ENCODE peak calls at places on chromosomes 1 and 21, in six cellular contexts. Q is IMR-90, D is PC-9, Y is epithelial cell of esophagus, N is fibroblast of lung, R is lower lobe of right lung. J is an unnamed sample.

GRCh38 chr1:116737855-116738318 is 16.3 kb upstream of the CD2 start:
- DNase-seq in Q (no peak), D (no peak), Y (no peak), N (no peak), R (no peak), J (no peak)

GRCh38 chr21:46424062-46424591 is 34.6 kb upstream of the DIP2A start:
- DNase-seq in Q (no peak), D (no peak), Y (no peak), N (no peak), R (peak), J (no peak)

GRCh38 chr1:38578444-38578951 is 281.1 kb downstream of the RRAGC start:
- DNase-seq in Q (no peak), D (no peak), Y (no peak), N (peak), R (peak), J (peak)

GRCh38 chr21:21034046-21034445 is 35.8 kb downstream of the NCAM2 start:
- DNase-seq in Q (no peak), D (no peak), Y (no peak), N (no peak), R (no peak), J (no peak)

GRCh38 chr1:87888456-87888855 is 559.8 kb downstream of the LMO4 start:
- DNase-seq in Q (no peak), D (no peak), Y (no peak), N (peak), R (no peak), J (no peak)

GRCh38 chr1:58441699-58442098 is 104.8 kb downstream of the OMA1 start:
- DNase-seq in Q (no peak), D (no peak), Y (no peak), N (peak), R (no peak), J (no peak)

GRCh38 chr1:212951058-212951923 is 950 bp downstream of the VASH2 start:
- DNase-seq in Q (no peak), D (no peak), Y (no peak), N (peak), R (no peak), J (no peak)

GRCh38 chr1:47174621-47175020 is 15.2 kb downstream of the PDZK1IP1 start:
- DNase-seq in Q (no peak), D (no peak), Y (no peak), N (no peak), R (no peak), J (no peak)

GRCh38 chr1:228646717-228647522 is 88.4 kb upstream of the RHOU start:
- DNase-seq in Q (peak), D (peak), Y (peak), N (peak), R (peak), J (peak)

GRCh38 chr1:3172431-3173112 is 103.6 kb downstream of the PRDM16 start:
- DNase-seq in Q (no peak), D (no peak), Y (no peak), N (no peak), R (no peak), J (no peak)

GRCh38 chr21:43196789-43197188 is 28.0 kb downstream of the CRYAA start:
- DNase-seq in Q (no peak), D (peak), Y (peak), N (no peak), R (no peak), J (peak)

GRCh38 chr1:150280138-150280707 is 2.1 kb upstream of the CIART start:
- DNase-seq in Q (no peak), D (no peak), Y (no peak), N (no peak), R (no peak), J (no peak)

GRCh38 chr1:201022824-201023516 is 544 bp downstream of the KIF21B start:
- DNase-seq in Q (no peak), D (no peak), Y (no peak), N (no peak), R (peak), J (no peak)

GRCh38 chr1:216119600-216119999 is 303.6 kb downstream of the USH2A start:
- DNase-seq in Q (peak), D (no peak), Y (peak), N (peak), R (no peak), J (no peak)

GRCh38 chr1:42008264-42008663 is 89.5 kb upstream of the HIVEP3 start:
- DNase-seq in Q (no peak), D (no peak), Y (no peak), N (no peak), R (no peak), J (no peak)

GRCh38 chr1:112369389-112370285 is 26.4 kb upstream of the CTTNBP2NL start:
- DNase-seq in Q (peak), D (peak), Y (peak), N (peak), R (peak), J (peak)

GRCh38 chr1:236066828-236067386 is 2.0 kb upstream of the NID1 start:
- DNase-seq in Q (no peak), D (no peak), Y (no peak), N (no peak), R (peak), J (peak)

GRCh38 chr1:233112184-233113008 is 162.0 kb downstream of the NTPCR start:
- DNase-seq in Q (peak), D (peak), Y (no peak), N (peak), R (no peak), J (no peak)

GRCh38 chr21:45153358-45154318 is 79.3 kb downstream of the ADARB1 start:
- DNase-seq in Q (peak), D (no peak), Y (no peak), N (peak), R (no peak), J (peak)

GRCh38 chr1:39346876-39347275 is 142.4 kb downstream of the MACF1 start:
- DNase-seq in Q (no peak), D (no peak), Y (no peak), N (no peak), R (no peak), J (no peak)

GRCh38 chr21:17003763-17004373 is 509.0 kb upstream of the CXADR start:
- DNase-seq in Q (peak), D (no peak), Y (peak), N (peak), R (no peak), J (no peak)

GRCh38 chr1:115251856-115252255 is 86.2 kb downstream of the NGF start:
- DNase-seq in Q (peak), D (no peak), Y (peak), N (peak), R (no peak), J (no peak)

GRCh38 chr1:7438396-7438785 is 332.7 kb upstream of the VAMP3 start:
- DNase-seq in Q (no peak), D (no peak), Y (no peak), N (no peak), R (no peak), J (no peak)

GRCh38 chr1:10490271-10490970 is 15.7 kb downstream of the PEX14 start:
- DNase-seq in Q (no peak), D (no peak), Y (no peak), N (no peak), R (no peak), J (no peak)

GRCh38 chr21:45873866-45874265 is 107.7 kb upstream of the COL6A1 start:
- DNase-seq in Q (no peak), D (no peak), Y (no peak), N (no peak), R (peak), J (no peak)

GRCh38 chr1:59903136-59903754 is 23.3 kb downstream of the CYP2J2 start:
- DNase-seq in Q (no peak), D (no peak), Y (peak), N (peak), R (no peak), J (no peak)

GRCh38 chr1:6287431-6287886 is 26.6 kb upstream of the GPR153 start:
- DNase-seq in Q (no peak), D (no peak), Y (no peak), N (no peak), R (no peak), J (no peak)

GRCh38 chr1:157292809-157293564 is 154.8 kb upstream of the ETV3 start:
- DNase-seq in Q (no peak), D (no peak), Y (no peak), N (no peak), R (no peak), J (peak)

GRCh38 chr1:36224537-36225297 is 474 bp downstream of the THRAP3 start:
- DNase-seq in Q (peak), D (no peak), Y (peak), N (peak), R (peak), J (peak)
- TF ChIP-seq CTCF in Q (peak), D (peak), Y (peak), N (peak), R (peak), J (no peak)

GRCh38 chr1:90924982-90925381 is 96.9 kb downstream of the ZNF644 start:
- DNase-seq in Q (peak), D (no peak), Y (no peak), N (peak), R (no peak), J (no peak)
- H3K4me3 ChIP-seq in Q (no peak), D (no peak), Y (no peak), N (no peak), R (no peak), J (no peak)

DNA sequence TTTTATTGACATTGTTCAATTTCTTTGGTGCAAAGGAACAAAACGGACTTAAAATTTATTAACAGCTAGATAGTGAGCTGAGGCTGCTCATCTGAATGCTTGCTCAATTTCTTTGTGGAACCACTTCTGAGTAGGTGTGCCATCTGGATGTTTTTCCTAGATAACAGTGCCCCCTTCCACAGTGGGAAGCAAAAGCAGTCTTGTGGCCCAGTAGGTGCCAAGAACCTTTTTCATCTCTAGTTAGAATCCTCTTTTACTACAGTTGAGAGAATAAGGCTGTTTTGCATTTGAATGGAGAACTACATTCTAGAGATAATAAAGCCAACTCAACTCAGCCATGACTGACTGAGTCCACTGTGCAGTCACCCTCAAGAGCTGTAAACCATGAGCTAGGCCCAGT is 13.3 kb downstream of the F3 start:
- DNase-seq in Q (peak), D (peak), Y (peak), N (peak), R (no peak), J (no peak)
- TF ChIP-seq CTCF in Q (no peak), D (peak), Y (no peak), N (no peak), R (no peak), J (no peak)

GRCh38 chr1:173520799-173521198 is 43.7 kb downstream of the PRDX6 start:
- DNase-seq in Q (no peak), D (no peak), Y (no peak), N (no peak), R (no peak), J (no peak)
- H3K4me3 ChIP-seq in Q (no peak), D (no peak), Y (no peak), N (no peak), R (no peak), J (no peak)

GRCh38 chr1:245785433-245785832 is 630.6 kb downstream of the KIF26B start:
- DNase-seq in Q (no peak), D (no peak), Y (no peak), N (no peak), R (no peak), J (no peak)

GRCh38 chr1:245777752-245778151 is 623.0 kb downstream of the KIF26B start:
- DNase-seq in Q (no peak), D (no peak), Y (no peak), N (no peak), R (no peak), J (no peak)

DNA sequence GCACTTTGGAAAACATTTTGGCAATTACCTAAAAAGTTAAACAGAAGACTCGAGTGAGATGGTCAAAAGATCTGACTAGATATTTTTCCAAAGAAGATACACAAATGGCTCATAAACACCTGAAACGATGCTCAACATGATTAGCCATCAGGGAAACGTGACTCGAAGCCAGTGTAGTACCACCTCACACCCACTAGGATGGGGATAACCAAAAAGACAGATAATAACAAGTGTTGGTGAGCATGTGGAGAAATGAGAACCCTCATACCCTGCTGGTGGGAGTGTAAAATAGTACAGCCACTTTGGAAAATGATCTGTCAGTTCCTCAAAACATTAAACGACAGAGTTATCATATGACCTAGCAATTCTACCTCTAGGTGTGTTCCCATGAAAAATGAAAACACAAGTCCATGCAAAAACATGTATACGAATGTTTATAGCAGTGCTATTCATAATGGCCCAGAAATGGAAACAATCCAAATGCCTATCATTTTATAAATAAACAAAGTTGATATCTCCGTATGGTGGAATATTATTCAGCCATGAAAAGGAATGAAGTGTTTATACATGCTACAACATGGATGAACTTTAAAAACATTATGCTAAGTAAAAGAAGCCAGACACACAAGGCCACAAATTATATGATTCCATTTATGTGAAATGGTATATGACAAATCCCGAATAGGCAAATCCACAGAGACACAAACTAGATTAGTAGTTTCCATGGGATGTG is 625.2 kb downstream of the KIF26B start:
- DNase-seq in Q (no peak), D (no peak), Y (no peak), N (no peak), R (no peak), J (no peak)
- TF ChIP-seq CTCF in Q (no peak), D (no peak), Y (no peak), N (no peak), R (no peak), J (no peak)